ENCODE peak calls at places on chromosomes 11 and 22, in four cellular contexts. One of them, this sample, is unnamed.

GRCh38 chr11:124612045-124612444 is 817 bp downstream of the PANX3 start:
- DNase-seq in PC-9: no peak
- DNase-seq in fibroblast of pulmonary artery: no peak
- DNase-seq in heart right ventricle: no peak
- DNase-seq in this sample: no peak

GRCh38 chr22:42803454-42803853 is 53.6 kb downstream of the ARFGAP3 start:
- DNase-seq in PC-9: no peak
- DNase-seq in fibroblast of pulmonary artery: no peak
- DNase-seq in heart right ventricle: peak
- DNase-seq in this sample: no peak

GRCh38 chr11:94661444-94661843 is 94.3 kb downstream of the PIWIL4 start:
- DNase-seq in PC-9: no peak
- DNase-seq in fibroblast of pulmonary artery: no peak
- DNase-seq in heart right ventricle: no peak
- DNase-seq in this sample: no peak

GRCh38 chr11:73308003-73308962 is at the start of gene ARHGEF17:
- DNase-seq in PC-9: peak
- DNase-seq in fibroblast of pulmonary artery: peak
- DNase-seq in heart right ventricle: peak
- DNase-seq in this sample: peak

GRCh38 chr11:10459029-10459970 is 4.2 kb downstream of the AMPD3 start:
- DNase-seq in PC-9: no peak
- DNase-seq in fibroblast of pulmonary artery: peak
- DNase-seq in heart right ventricle: no peak
- DNase-seq in this sample: no peak

GRCh38 chr22:29689872-29690213 is 30.0 kb upstream of the CABP7 start:
- DNase-seq in PC-9: no peak
- DNase-seq in fibroblast of pulmonary artery: peak
- DNase-seq in heart right ventricle: peak
- DNase-seq in this sample: no peak

GRCh38 chr11:43986327-43986726 is 43.9 kb downstream of the C11orf96 start:
- DNase-seq in PC-9: no peak
- DNase-seq in fibroblast of pulmonary artery: no peak
- DNase-seq in heart right ventricle: no peak
- DNase-seq in this sample: no peak

GRCh38 chr11:132050577-132051180 is 680.3 kb downstream of the NTM start:
- DNase-seq in PC-9: no peak
- DNase-seq in fibroblast of pulmonary artery: no peak
- DNase-seq in heart right ventricle: no peak
- DNase-seq in this sample: no peak

GRCh38 chr11:518463-519202 is 11.6 kb upstream of the RNH1 start:
- DNase-seq in PC-9: peak
- DNase-seq in fibroblast of pulmonary artery: peak
- DNase-seq in heart right ventricle: peak
- DNase-seq in this sample: peak

GRCh38 chr22:25054943-25055511 is 102.5 kb downstream of the KIAA1671 start:
- DNase-seq in PC-9: no peak
- DNase-seq in fibroblast of pulmonary artery: no peak
- DNase-seq in heart right ventricle: no peak
- DNase-seq in this sample: no peak

GRCh38 chr11:69515271-69516245 is 34.1 kb downstream of the LINC01488 start:
- DNase-seq in PC-9: no peak
- DNase-seq in fibroblast of pulmonary artery: no peak
- DNase-seq in heart right ventricle: no peak
- DNase-seq in this sample: no peak

GRCh38 chr11:130908770-130909625 is 7.3 kb downstream of the SNX19 start:
- DNase-seq in PC-9: no peak
- DNase-seq in fibroblast of pulmonary artery: peak
- DNase-seq in heart right ventricle: no peak
- DNase-seq in this sample: no peak

GRCh38 chr11:29336727-29337212 is 680.1 kb downstream of the KCNA4 start:
- DNase-seq in PC-9: no peak
- DNase-seq in fibroblast of pulmonary artery: peak
- DNase-seq in heart right ventricle: no peak
- DNase-seq in this sample: peak

GRCh38 chr11:69647761-69648497 is 7.0 kb downstream of the CCND1 start:
- DNase-seq in PC-9: no peak
- DNase-seq in fibroblast of pulmonary artery: no peak
- DNase-seq in heart right ventricle: no peak
- DNase-seq in this sample: no peak

GRCh38 chr22:36350751-36351594 is 36.8 kb downstream of the MYH9 start:
- DNase-seq in PC-9: no peak
- DNase-seq in fibroblast of pulmonary artery: no peak
- DNase-seq in heart right ventricle: no peak
- DNase-seq in this sample: no peak

GRCh38 chr11:128501576-128502549 is 85.5 kb downstream of the ETS1 start:
- DNase-seq in PC-9: no peak
- DNase-seq in fibroblast of pulmonary artery: peak
- DNase-seq in heart right ventricle: peak
- DNase-seq in this sample: no peak

GRCh38 chr22:22748297-22748743 is 103.9 kb downstream of the GGTLC2 start:
- DNase-seq in PC-9: no peak
- DNase-seq in fibroblast of pulmonary artery: peak
- DNase-seq in heart right ventricle: peak
- DNase-seq in this sample: no peak

GRCh38 chr11:78767409-78767932 is 192.8 kb upstream of the NARS2 start:
- DNase-seq in PC-9: no peak
- DNase-seq in fibroblast of pulmonary artery: no peak
- DNase-seq in heart right ventricle: no peak
- DNase-seq in this sample: no peak

GRCh38 chr11:16610738-16611388 is 127.6 kb upstream of the C11orf58 start:
- DNase-seq in PC-9: no peak
- DNase-seq in fibroblast of pulmonary artery: no peak
- DNase-seq in heart right ventricle: no peak
- DNase-seq in this sample: no peak

GRCh38 chr11:33147559-33147958 is 13.7 kb downstream of the CSTF3 start:
- DNase-seq in PC-9: no peak
- DNase-seq in fibroblast of pulmonary artery: no peak
- DNase-seq in heart right ventricle: no peak
- DNase-seq in this sample: no peak

GRCh38 chr22:23708270-23708669 is 17.5 kb downstream of the RGL4 start:
- DNase-seq in PC-9: no peak
- DNase-seq in fibroblast of pulmonary artery: no peak
- DNase-seq in heart right ventricle: no peak
- DNase-seq in this sample: no peak

GRCh38 chr11:91230647-91231046 is 994.0 kb upstream of the FAT3 start:
- DNase-seq in PC-9: no peak
- DNase-seq in fibroblast of pulmonary artery: no peak
- DNase-seq in heart right ventricle: no peak
- DNase-seq in this sample: no peak

GRCh38 chr11:15692739-15693138 is 578.0 kb downstream of the INSC start:
- DNase-seq in PC-9: peak
- DNase-seq in fibroblast of pulmonary artery: no peak
- DNase-seq in heart right ventricle: no peak
- DNase-seq in this sample: no peak

GRCh38 chr11:122664188-122664587 is 8.7 kb downstream of the UBASH3B start:
- DNase-seq in PC-9: no peak
- DNase-seq in fibroblast of pulmonary artery: no peak
- DNase-seq in heart right ventricle: no peak
- DNase-seq in this sample: no peak

GRCh38 chr22:49350441-49351121 is 477.1 kb downstream of the BRD1 start:
- DNase-seq in PC-9: no peak
- DNase-seq in fibroblast of pulmonary artery: no peak
- DNase-seq in heart right ventricle: no peak
- DNase-seq in this sample: no peak

GRCh38 chr11:120068114-120068573 is 69.8 kb downstream of the TRIM29 start:
- DNase-seq in PC-9: no peak
- DNase-seq in fibroblast of pulmonary artery: peak
- DNase-seq in heart right ventricle: no peak
- DNase-seq in this sample: no peak

GRCh38 chr11:111540114-111540920 is at the start of gene LAYN:
- DNase-seq in PC-9: no peak
- DNase-seq in fibroblast of pulmonary artery: peak
- DNase-seq in heart right ventricle: peak
- DNase-seq in this sample: no peak

GRCh38 chr11:6733326-6734030 is 38.3 kb downstream of the OR2AG2 start:
- DNase-seq in PC-9: no peak
- DNase-seq in fibroblast of pulmonary artery: no peak
- DNase-seq in heart right ventricle: no peak
- DNase-seq in this sample: no peak

GRCh38 chr11:9783986-9784385 is 120.1 kb downstream of the SWAP70 start:
- DNase-seq in PC-9: no peak
- DNase-seq in fibroblast of pulmonary artery: no peak
- DNase-seq in heart right ventricle: no peak
- DNase-seq in this sample: no peak

GRCh38 chr22:20196094-20196840 is 45.4 kb upstream of the CCDC188 start:
- DNase-seq in PC-9: no peak
- DNase-seq in fibroblast of pulmonary artery: no peak
- DNase-seq in heart right ventricle: no peak
- DNase-seq in this sample: no peak